ENCODE peak calls at places on chromosomes 4 and X, in seven cellular contexts. One of them, this sample, is unnamed.

GRCh38 chr4:124167602-124168001 is 544.9 kb downstream of the ANKRD50 start:
- DNase-seq in AG09319: no peak
- DNase-seq in epithelial cell of proximal tubule: no peak
- DNase-seq in fibroblast of villous mesenchyme: no peak
- DNase-seq in AG09309: no peak
- DNase-seq in choroid plexus epithelial cell: no peak
- DNase-seq in AG10803: peak
- DNase-seq in this sample: no peak

GRCh38 chr4:17517664-17518063 is 2.7 kb downstream of the CLRN2 start:
- DNase-seq in epithelial cell of proximal tubule: no peak
- DNase-seq in AG09309: no peak
- DNase-seq in fibroblast of villous mesenchyme: no peak
- DNase-seq in AG09319: no peak
- DNase-seq in choroid plexus epithelial cell: no peak
- DNase-seq in AG10803: no peak
- DNase-seq in this sample: no peak

GRCh38 chrX:10158279-10158939 is 1.6 kb downstream of the CLCN4 start:
- DNase-seq in fibroblast of villous mesenchyme: no peak
- DNase-seq in AG10803: no peak
- DNase-seq in AG09319: no peak
- DNase-seq in AG09309: no peak
- DNase-seq in choroid plexus epithelial cell: no peak
- DNase-seq in epithelial cell of proximal tubule: no peak
- DNase-seq in this sample: no peak

GRCh38 chr4:15303052-15303641 is 124.7 kb upstream of the C1QTNF7 start:
- DNase-seq in AG10803: peak
- DNase-seq in AG09309: peak
- DNase-seq in choroid plexus epithelial cell: peak
- DNase-seq in AG09319: no peak
- DNase-seq in fibroblast of villous mesenchyme: peak
- DNase-seq in epithelial cell of proximal tubule: peak
- DNase-seq in this sample: no peak

GRCh38 chr4:138034871-138035270 is 207.3 kb downstream of the SLC7A11 start:
- DNase-seq in fibroblast of villous mesenchyme: peak
- DNase-seq in choroid plexus epithelial cell: peak
- DNase-seq in AG09309: peak
- DNase-seq in AG10803: peak
- DNase-seq in AG09319: no peak
- DNase-seq in epithelial cell of proximal tubule: no peak
- DNase-seq in this sample: no peak

GRCh38 chr4:141540643-141541042 is 95.7 kb upstream of the IL15 start:
- DNase-seq in AG09319: no peak
- DNase-seq in fibroblast of villous mesenchyme: peak
- DNase-seq in epithelial cell of proximal tubule: no peak
- DNase-seq in choroid plexus epithelial cell: peak
- DNase-seq in AG10803: peak
- DNase-seq in AG09309: no peak
- DNase-seq in this sample: no peak

GRCh38 chrX:115364625-115365024 is 75.1 kb downstream of the LUZP4 start:
- DNase-seq in epithelial cell of proximal tubule: no peak
- DNase-seq in AG09319: no peak
- DNase-seq in AG09309: no peak
- DNase-seq in AG10803: no peak
- DNase-seq in choroid plexus epithelial cell: peak
- DNase-seq in fibroblast of villous mesenchyme: peak
- DNase-seq in this sample: no peak

GRCh38 chrX:7378406-7378805 is 230.5 kb upstream of the PUDP start:
- DNase-seq in epithelial cell of proximal tubule: no peak
- DNase-seq in AG10803: no peak
- DNase-seq in AG09319: no peak
- DNase-seq in choroid plexus epithelial cell: no peak
- DNase-seq in fibroblast of villous mesenchyme: no peak
- DNase-seq in AG09309: no peak
- DNase-seq in this sample: no peak

GRCh38 chr4:30770049-30770549 is 49.9 kb downstream of the PCDH7 start:
- DNase-seq in AG09309: peak
- DNase-seq in AG10803: peak
- DNase-seq in epithelial cell of proximal tubule: no peak
- DNase-seq in fibroblast of villous mesenchyme: peak
- DNase-seq in choroid plexus epithelial cell: peak
- DNase-seq in AG09319: no peak
- DNase-seq in this sample: no peak

GRCh38 chrX:23365541-23365940 is 30.9 kb downstream of the PTCHD1 start:
- DNase-seq in choroid plexus epithelial cell: no peak
- DNase-seq in fibroblast of villous mesenchyme: no peak
- DNase-seq in AG10803: no peak
- DNase-seq in AG09319: no peak
- DNase-seq in AG09309: no peak
- DNase-seq in epithelial cell of proximal tubule: no peak
- DNase-seq in this sample: no peak

GRCh38 chr4:73021634-73022033 is 47.9 kb downstream of the COX18 start:
- DNase-seq in fibroblast of villous mesenchyme: peak
- DNase-seq in choroid plexus epithelial cell: peak
- DNase-seq in epithelial cell of proximal tubule: peak
- DNase-seq in AG09319: peak
- DNase-seq in AG10803: peak
- DNase-seq in AG09309: peak
- DNase-seq in this sample: no peak
- TF ChIP-seq CTCF in fibroblast of villous mesenchyme: peak
- TF ChIP-seq CTCF in choroid plexus epithelial cell: peak
- TF ChIP-seq CTCF in epithelial cell of proximal tubule: peak
- TF ChIP-seq CTCF in AG09319: peak
- TF ChIP-seq CTCF in AG10803: peak
- TF ChIP-seq CTCF in AG09309: peak
- TF ChIP-seq CTCF in this sample: peak

GRCh38 chrX:140057001-140057411 is 91.7 kb upstream of the CXorf66 start:
- DNase-seq in choroid plexus epithelial cell: peak
- DNase-seq in AG09309: peak
- DNase-seq in fibroblast of villous mesenchyme: peak
- DNase-seq in AG09319: peak
- DNase-seq in epithelial cell of proximal tubule: peak
- DNase-seq in AG10803: peak
- DNase-seq in this sample: peak
- TF ChIP-seq CTCF in choroid plexus epithelial cell: peak
- TF ChIP-seq CTCF in AG09309: peak
- TF ChIP-seq CTCF in fibroblast of villous mesenchyme: peak
- TF ChIP-seq CTCF in AG09319: peak
- TF ChIP-seq CTCF in epithelial cell of proximal tubule: peak
- TF ChIP-seq CTCF in AG10803: peak
- TF ChIP-seq CTCF in this sample: peak

GRCh38 chr4:3340703-3341088 is 47.9 kb downstream of the RGS12 start:
- DNase-seq in epithelial cell of proximal tubule: no peak
- DNase-seq in AG09309: no peak
- DNase-seq in AG09319: no peak
- DNase-seq in fibroblast of villous mesenchyme: no peak
- DNase-seq in AG10803: no peak
- DNase-seq in choroid plexus epithelial cell: no peak
- DNase-seq in this sample: no peak

GRCh38 chr4:3339566-3339965 is 46.7 kb downstream of the RGS12 start:
- DNase-seq in fibroblast of villous mesenchyme: no peak
- DNase-seq in AG09309: no peak
- DNase-seq in choroid plexus epithelial cell: no peak
- DNase-seq in epithelial cell of proximal tubule: no peak
- DNase-seq in AG09319: no peak
- DNase-seq in AG10803: no peak
- DNase-seq in this sample: no peak

GRCh38 chr4:3341760-3342159 is 48.9 kb downstream of the RGS12 start:
- DNase-seq in AG09319: no peak
- DNase-seq in AG10803: no peak
- DNase-seq in epithelial cell of proximal tubule: no peak
- DNase-seq in choroid plexus epithelial cell: no peak
- DNase-seq in fibroblast of villous mesenchyme: no peak
- DNase-seq in AG09309: no peak
- DNase-seq in this sample: no peak

GRCh38 chr4:3338976-3339531 is 46.2 kb downstream of the RGS12 start:
- DNase-seq in fibroblast of villous mesenchyme: no peak
- DNase-seq in choroid plexus epithelial cell: no peak
- DNase-seq in AG10803: no peak
- DNase-seq in AG09309: no peak
- DNase-seq in AG09319: no peak
- DNase-seq in epithelial cell of proximal tubule: no peak
- DNase-seq in this sample: no peak

GRCh38 chr4:3340038-3340702 is 47.3 kb downstream of the RGS12 start:
- DNase-seq in choroid plexus epithelial cell: no peak
- DNase-seq in epithelial cell of proximal tubule: no peak
- DNase-seq in fibroblast of villous mesenchyme: no peak
- DNase-seq in AG09319: no peak
- DNase-seq in AG09309: no peak
- DNase-seq in AG10803: no peak
- DNase-seq in this sample: no peak
- TF ChIP-seq CTCF in choroid plexus epithelial cell: no peak
- TF ChIP-seq CTCF in epithelial cell of proximal tubule: no peak
- TF ChIP-seq CTCF in fibroblast of villous mesenchyme: no peak
- TF ChIP-seq CTCF in AG09319: no peak
- TF ChIP-seq CTCF in AG09309: no peak
- TF ChIP-seq CTCF in AG10803: no peak
- TF ChIP-seq CTCF in this sample: no peak

DNA sequence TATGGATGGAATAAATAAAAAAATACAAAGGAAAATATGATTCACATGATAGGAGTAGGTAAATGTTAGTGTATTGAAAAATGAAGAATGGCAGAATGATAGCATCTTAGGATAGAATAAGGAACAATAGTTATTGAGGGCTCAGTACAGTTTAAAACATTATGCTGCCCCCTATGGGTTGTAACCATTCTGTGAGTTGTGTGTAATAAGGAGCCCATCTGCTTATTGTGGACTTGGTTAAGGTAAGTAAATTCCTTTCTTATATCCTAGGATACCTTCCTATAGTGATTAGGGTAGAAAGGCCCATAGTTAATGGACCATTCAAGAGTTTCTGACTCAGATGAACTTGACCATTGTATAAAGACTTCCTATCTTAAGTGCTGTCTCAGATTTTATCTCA is 195.8 kb downstream of the PDHA2 start:
- DNase-seq in epithelial cell of proximal tubule: no peak
- DNase-seq in fibroblast of villous mesenchyme: peak
- DNase-seq in AG09319: no peak
- DNase-seq in choroid plexus epithelial cell: peak
- DNase-seq in AG09309: no peak
- DNase-seq in AG10803: no peak
- DNase-seq in this sample: no peak
- TF ChIP-seq CTCF in epithelial cell of proximal tubule: peak
- TF ChIP-seq CTCF in fibroblast of villous mesenchyme: peak
- TF ChIP-seq CTCF in AG09319: no peak
- TF ChIP-seq CTCF in choroid plexus epithelial cell: peak
- TF ChIP-seq CTCF in AG09309: no peak
- TF ChIP-seq CTCF in AG10803: no peak
- TF ChIP-seq CTCF in this sample: peak

GRCh38 chr4:7654550-7655266 is 220.0 kb upstream of the PSAPL1 start:
- DNase-seq in AG09319: no peak
- DNase-seq in fibroblast of villous mesenchyme: no peak
- DNase-seq in AG09309: no peak
- DNase-seq in epithelial cell of proximal tubule: no peak
- DNase-seq in choroid plexus epithelial cell: peak
- DNase-seq in AG10803: no peak
- DNase-seq in this sample: no peak

GRCh38 chr4:7652451-7652871 is 217.7 kb upstream of the PSAPL1 start:
- DNase-seq in AG09319: no peak
- DNase-seq in AG09309: no peak
- DNase-seq in epithelial cell of proximal tubule: no peak
- DNase-seq in AG10803: no peak
- DNase-seq in choroid plexus epithelial cell: peak
- DNase-seq in fibroblast of villous mesenchyme: no peak
- DNase-seq in this sample: no peak

GRCh38 chr4:7655267-7655548 is 220.5 kb upstream of the PSAPL1 start:
- DNase-seq in AG09309: no peak
- DNase-seq in epithelial cell of proximal tubule: no peak
- DNase-seq in fibroblast of villous mesenchyme: no peak
- DNase-seq in AG09319: no peak
- DNase-seq in AG10803: no peak
- DNase-seq in choroid plexus epithelial cell: no peak
- DNase-seq in this sample: no peak

GRCh38 chr4:7652906-7653305 is 218.2 kb upstream of the PSAPL1 start:
- DNase-seq in epithelial cell of proximal tubule: no peak
- DNase-seq in AG09319: no peak
- DNase-seq in choroid plexus epithelial cell: no peak
- DNase-seq in AG10803: no peak
- DNase-seq in AG09309: no peak
- DNase-seq in fibroblast of villous mesenchyme: no peak
- DNase-seq in this sample: no peak

DNA sequence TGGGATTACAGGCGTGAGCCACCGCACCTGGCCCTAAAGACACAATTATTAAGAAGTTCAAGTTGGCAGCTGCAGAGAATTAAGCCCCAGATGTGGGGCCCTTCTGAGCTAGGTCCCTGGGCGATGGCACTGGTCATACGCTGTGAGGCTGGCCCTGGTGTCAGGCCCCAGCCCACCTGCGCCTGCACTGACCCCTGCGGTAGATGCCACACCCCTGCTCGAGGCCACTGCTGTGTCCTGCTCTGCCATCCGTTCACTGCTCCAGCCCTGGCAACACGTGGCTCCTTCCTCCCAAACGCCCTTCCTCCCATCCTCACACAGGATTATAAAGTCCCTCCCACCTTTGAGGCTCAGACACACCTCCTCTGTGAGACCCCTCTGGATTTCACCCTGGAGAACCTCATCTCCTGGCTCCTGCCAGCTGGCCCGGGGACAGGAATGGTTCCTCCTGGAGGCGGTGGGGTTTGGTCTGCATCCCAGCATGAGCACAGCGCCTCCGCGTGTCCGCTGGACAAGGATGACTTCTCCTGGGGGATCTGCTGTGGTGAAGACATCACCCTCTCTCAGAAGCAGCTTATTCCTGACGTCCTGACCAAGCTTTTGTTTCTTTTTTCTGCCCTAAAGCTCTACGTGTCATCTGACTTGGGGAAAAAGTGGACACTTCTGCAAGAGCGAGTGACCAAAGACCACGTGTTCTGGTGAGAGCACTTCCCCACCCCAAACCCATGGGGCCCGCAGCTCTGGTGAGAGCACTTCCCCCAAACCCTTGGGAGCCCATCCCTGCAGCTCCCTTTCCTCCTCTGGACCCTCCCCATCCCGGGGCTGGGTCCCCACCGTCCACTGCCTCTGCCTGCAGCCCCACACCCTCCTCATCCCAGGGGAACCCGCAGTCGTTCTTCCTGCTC is 219.0 kb upstream of the PSAPL1 start:
- DNase-seq in AG10803: no peak
- DNase-seq in AG09319: no peak
- DNase-seq in choroid plexus epithelial cell: peak
- DNase-seq in fibroblast of villous mesenchyme: no peak
- DNase-seq in AG09309: no peak
- DNase-seq in epithelial cell of proximal tubule: no peak
- DNase-seq in this sample: no peak
- TF ChIP-seq CTCF in AG10803: no peak
- TF ChIP-seq CTCF in AG09319: peak
- TF ChIP-seq CTCF in choroid plexus epithelial cell: peak
- TF ChIP-seq CTCF in fibroblast of villous mesenchyme: no peak
- TF ChIP-seq CTCF in AG09309: no peak
- TF ChIP-seq CTCF in epithelial cell of proximal tubule: no peak
- TF ChIP-seq CTCF in this sample: no peak

This sample was measured in type B pancreatic cell.